ENCODE peak calls at places on chromosome 15, in ten cellular contexts. D, O, Z, F, L, Q, A, G, E and B are unnamed samples.
A peak's percentile ranks its signal among the peaks of the same experiment; 100 is the strongest.

GRCh38 chr15:40055576-40056293 is 16.8 kb upstream of the SRP14 start:
- DNase-seq in D (no peak), O (no peak), Z (no peak), F (peak; percentile 87), L (no peak), Q (no peak), A (no peak), G (peak; percentile 93), E (peak; percentile 86), B (no peak)

GRCh38 chr15:87021771-87022170 is 942.1 kb downstream of the AGBL1 start:
- DNase-seq in D (no peak), O (no peak), Z (no peak), F (no peak), L (no peak), Q (no peak), A (no peak), G (no peak), E (no peak), B (no peak)

GRCh38 chr15:76321602-76322001 is 10.3 kb upstream of the ETFA start:
- DNase-seq in D (no peak), O (no peak), Z (no peak), F (no peak), L (no peak), Q (no peak), A (no peak), G (no peak), E (no peak), B (no peak)

GRCh38 chr15:76669521-76669920 is 235.6 kb downstream of the SCAPER start:
- DNase-seq in D (no peak), O (no peak), Z (no peak), F (no peak), L (no peak), Q (no peak), A (no peak), G (no peak), E (no peak), B (no peak)

GRCh38 chr15:66630801-66631351 is 65.1 kb upstream of the LCTL start:
- DNase-seq in D (no peak), O (no peak), Z (no peak), F (no peak), L (no peak), Q (no peak), A (no peak), G (no peak), E (no peak), B (no peak)

GRCh38 chr15:58293622-58294550 is 137.9 kb upstream of the LIPC start:
- DNase-seq in D (no peak), O (no peak), Z (no peak), F (no peak), L (peak; percentile 22), Q (no peak), A (no peak), G (no peak), E (no peak), B (no peak)

GRCh38 chr15:85725564-85725963 is 69.2 kb downstream of the KLHL25 start:
- DNase-seq in D (no peak), O (no peak), Z (no peak), F (no peak), L (no peak), Q (no peak), A (no peak), G (no peak), E (no peak), B (no peak)

GRCh38 chr15:81504170-81504905 is 130.3 kb upstream of the TMC3 start:
- DNase-seq in D (peak; percentile 87), O (no peak), Z (no peak), F (no peak), L (no peak), Q (no peak), A (no peak), G (no peak), E (peak; percentile 26), B (no peak)

DNA sequence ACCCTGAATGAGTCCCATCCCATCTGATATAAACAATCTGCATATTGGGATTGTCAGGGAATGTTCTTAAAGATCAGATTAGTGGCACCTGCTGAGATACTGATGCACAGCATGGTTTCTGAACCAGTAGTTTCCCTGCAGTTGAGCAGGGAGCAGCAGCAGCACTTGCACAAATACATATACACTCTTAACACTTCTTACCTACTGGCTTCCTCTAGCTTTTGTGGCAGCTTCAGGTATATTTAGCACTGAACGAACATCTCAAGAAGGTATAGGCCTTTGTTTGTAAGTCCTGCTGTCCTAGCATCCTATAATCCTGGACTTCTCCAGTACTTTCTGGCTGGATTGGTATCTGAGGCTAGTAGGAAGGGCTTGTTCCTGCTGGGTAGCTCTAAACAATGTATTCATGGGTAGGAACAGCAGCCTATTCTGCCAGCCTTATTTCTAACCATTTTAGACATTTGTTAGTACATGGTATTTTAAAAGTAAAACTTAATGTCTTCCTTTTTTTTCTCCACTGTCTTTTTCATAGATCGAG is 4.5 kb downstream of the B2M start:
- DNase-seq in D (no peak), O (no peak), Z (no peak), F (no peak), L (no peak), Q (no peak), A (no peak), G (no peak), E (no peak), B (no peak)
- TF ChIP-seq POLR2A in D (no peak), O (no peak), Z (no peak), F (no peak), L (no peak), Q (no peak), A (no peak), G (no peak), E (no peak), B (no peak)

DNA sequence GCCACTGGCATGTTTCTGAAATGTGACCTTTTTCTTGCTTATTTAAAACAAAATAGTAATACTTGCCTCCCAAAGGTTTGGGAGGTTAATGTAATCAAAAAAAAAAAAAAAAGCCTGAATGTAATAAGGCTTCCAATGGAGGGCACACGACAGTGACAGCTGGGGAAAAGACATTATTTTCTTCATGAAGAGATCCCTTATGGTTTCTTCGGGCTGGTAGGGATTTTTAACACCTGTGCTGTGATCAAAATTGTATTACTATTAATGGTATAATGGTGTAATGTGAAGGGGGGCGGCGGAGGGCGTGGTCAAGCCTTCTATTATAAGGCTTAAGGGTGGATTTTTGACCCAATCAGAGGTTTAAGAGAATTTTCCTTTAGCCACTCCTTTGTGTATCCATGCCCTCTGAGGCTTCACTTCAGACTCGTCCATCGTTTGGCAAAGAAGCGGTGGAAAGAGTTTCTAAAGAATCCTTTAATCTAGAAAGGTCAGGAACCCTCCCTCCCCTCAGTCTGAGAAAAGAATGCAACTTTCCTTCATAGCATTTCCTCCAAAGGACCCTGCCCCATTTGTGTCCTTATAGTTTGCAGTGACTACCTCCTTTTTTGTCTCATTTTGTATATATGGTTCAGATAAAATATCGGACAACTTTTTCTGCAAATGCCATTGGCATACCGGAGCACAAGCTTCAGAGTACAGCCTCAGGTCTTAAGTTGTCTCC is 89.5 kb upstream of the CHD2 start:
- DNase-seq in D (peak; percentile 78), O (peak; percentile 72), Z (no peak), F (peak; percentile 84), L (peak; percentile 76), Q (no peak), A (peak; percentile 75), G (no peak), E (peak; percentile 84), B (no peak)
- TF ChIP-seq POLR2A in D (peak; percentile 59), O (peak; percentile 74), Z (peak; percentile 45), F (peak; percentile 9), L (peak; percentile 42), Q (peak; percentile 29), A (no peak), G (no peak), E (peak; percentile 40), B (peak; percentile 17)

GRCh38 chr15:49418811-49419210 is 4.2 kb upstream of the FGF7 start:
- DNase-seq in D (no peak), O (no peak), Z (no peak), F (no peak), L (no peak), Q (no peak), A (no peak), G (no peak), E (no peak), B (no peak)

GRCh38 chr15:49424954-49425353 is 1.9 kb downstream of the FGF7 start:
- DNase-seq in D (peak; percentile 39), O (no peak), Z (no peak), F (no peak), L (no peak), Q (no peak), A (no peak), G (no peak), E (no peak), B (no peak)

GRCh38 chr15:49421991-49422390 is 1.1 kb upstream of the FGF7 start:
- DNase-seq in D (peak; percentile 81), O (peak; percentile 25), Z (no peak), F (peak; percentile 76), L (peak; percentile 24), Q (peak; percentile 54), A (peak; percentile 68), G (peak; percentile 31), E (peak; percentile 51), B (no peak)

GRCh38 chr15:49423906-49424520 is 971 bp downstream of the FGF7 start:
- DNase-seq in D (no peak), O (no peak), Z (no peak), F (no peak), L (no peak), Q (no peak), A (no peak), G (no peak), E (no peak), B (no peak)

DNA sequence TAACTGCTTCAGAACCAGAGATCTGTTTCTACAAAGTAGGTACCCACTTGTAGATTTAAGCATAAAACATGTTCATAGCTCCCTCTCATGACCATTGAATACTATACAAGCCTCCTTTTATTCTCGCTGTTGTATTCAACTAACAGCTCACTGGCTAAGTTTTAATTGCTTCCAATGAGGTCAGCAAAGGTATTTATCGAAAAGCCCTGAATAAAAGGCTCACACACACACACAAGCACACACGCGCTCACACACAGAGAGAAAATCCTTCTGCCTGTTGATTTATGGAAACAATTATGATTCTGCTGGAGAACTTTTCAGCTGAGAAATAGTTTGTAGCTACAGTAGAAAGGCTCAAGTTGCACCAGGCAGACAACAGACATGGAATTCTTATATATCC is at the start of gene FGF7:
- DNase-seq in D (peak; percentile 88), O (no peak), Z (no peak), F (peak; percentile 56), L (no peak), Q (no peak), A (peak; percentile 42), G (no peak), E (no peak), B (no peak)
- TF ChIP-seq POLR2A in D (peak; percentile 62), O (no peak), Z (no peak), F (no peak), L (peak; percentile 51), Q (no peak), A (peak; percentile 31), G (no peak), E (no peak), B (no peak)

DNA sequence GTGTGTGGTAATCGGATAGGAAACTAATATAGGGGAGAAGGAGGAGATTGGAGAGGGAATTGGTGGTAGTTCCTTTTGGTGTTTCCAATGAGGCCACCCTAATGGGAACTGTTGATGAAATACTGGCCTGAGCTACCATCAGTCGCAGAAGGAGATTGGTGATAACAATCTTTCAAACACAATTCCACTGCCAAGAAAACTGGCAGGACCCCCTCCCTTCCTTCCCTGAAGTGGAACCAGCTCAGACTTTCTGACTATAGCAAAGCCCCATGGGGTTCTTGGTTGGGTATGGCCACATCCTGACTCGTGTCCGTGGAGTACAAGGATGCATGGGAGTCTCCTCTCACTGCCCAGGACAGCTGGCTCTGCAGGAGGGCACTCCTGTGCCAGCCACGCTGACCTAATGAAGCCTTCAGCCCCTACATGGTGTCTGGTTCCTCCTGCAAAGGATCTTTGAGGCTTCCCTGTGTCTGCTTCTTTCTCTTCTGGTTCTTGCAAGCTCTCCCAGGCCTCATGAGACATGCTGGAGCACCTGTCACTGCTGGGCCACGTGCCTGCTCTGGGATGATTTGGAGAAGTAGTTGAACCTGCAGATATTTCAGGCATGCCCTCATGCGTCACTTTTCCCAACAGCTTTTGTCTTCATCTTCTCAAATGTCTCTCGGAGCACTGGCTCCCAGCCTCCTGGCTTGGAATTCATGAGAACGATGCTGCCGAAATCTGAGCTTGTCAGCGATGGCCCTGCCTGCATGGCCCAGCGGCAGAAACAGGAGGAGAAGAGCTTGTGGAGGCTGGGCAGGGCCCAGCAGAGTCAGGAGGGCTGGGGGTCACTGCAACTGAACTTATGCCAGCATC is 90.0 kb upstream of the ADPGK start:
- DNase-seq in D (no peak), O (no peak), Z (no peak), F (no peak), L (no peak), Q (no peak), A (no peak), G (no peak), E (no peak), B (no peak)
- TF ChIP-seq POLR2A in D (no peak), O (no peak), Z (no peak), F (no peak), L (no peak), Q (no peak), A (no peak), G (no peak), E (no peak), B (no peak)